ENCODE peak calls at places on chromosomes 11 and 22, in seven cellular contexts. One of them, this sample, is unnamed.

GRCh38 chr22:50621491-50621880 is 6.5 kb downstream of the ARSA start:
- DNase-seq in HCT116: no peak
- DNase-seq in AG10803: no peak
- DNase-seq in cardiac fibroblast: no peak
- DNase-seq in astrocyte of the spinal cord: no peak
- DNase-seq in psoas muscle: no peak
- DNase-seq in cardiac muscle cell: no peak
- DNase-seq in this sample: no peak

GRCh38 chr11:33157103-33158027 is 3.9 kb downstream of the CSTF3 start:
- DNase-seq in astrocyte of the spinal cord: no peak
- DNase-seq in cardiac fibroblast: peak; percentile 62
- DNase-seq in psoas muscle: no peak
- DNase-seq in cardiac muscle cell: no peak
- DNase-seq in HCT116: no peak
- DNase-seq in AG10803: no peak
- DNase-seq in this sample: no peak

GRCh38 chr22:19783531-19784395 is 23.2 kb downstream of the TBX1 start:
- DNase-seq in astrocyte of the spinal cord: no peak
- DNase-seq in cardiac muscle cell: no peak
- DNase-seq in cardiac fibroblast: no peak
- DNase-seq in HCT116: no peak
- DNase-seq in psoas muscle: peak; percentile 17
- DNase-seq in AG10803: no peak
- DNase-seq in this sample: no peak

GRCh38 chr11:17760102-17761029 is 25.8 kb downstream of the KCNC1 start:
- DNase-seq in psoas muscle: peak; percentile 74
- DNase-seq in AG10803: peak; percentile 22
- DNase-seq in cardiac muscle cell: peak; percentile 55
- DNase-seq in HCT116: peak; percentile 51
- DNase-seq in cardiac fibroblast: peak; percentile 53
- DNase-seq in astrocyte of the spinal cord: peak; percentile 14
- DNase-seq in this sample: no peak

GRCh38 chr22:19970479-19971275 is 29.1 kb upstream of the TXNRD2 start:
- DNase-seq in psoas muscle: peak; percentile 86
- DNase-seq in HCT116: no peak
- DNase-seq in cardiac fibroblast: peak; percentile 64
- DNase-seq in cardiac muscle cell: peak; percentile 72
- DNase-seq in astrocyte of the spinal cord: peak; percentile 58
- DNase-seq in AG10803: peak; percentile 51
- DNase-seq in this sample: peak; percentile 55

GRCh38 chr11:134124660-134125451 is 56.0 kb downstream of the JAM3 start:
- DNase-seq in cardiac muscle cell: peak; percentile 47
- DNase-seq in AG10803: peak; percentile 36
- DNase-seq in astrocyte of the spinal cord: peak; percentile 35
- DNase-seq in HCT116: no peak
- DNase-seq in cardiac fibroblast: peak; percentile 76
- DNase-seq in psoas muscle: peak; percentile 70
- DNase-seq in this sample: peak; percentile 36

GRCh38 chr11:35357893-35358292 is 61.5 kb downstream of the SLC1A2 start:
- DNase-seq in psoas muscle: no peak
- DNase-seq in astrocyte of the spinal cord: peak; percentile 36
- DNase-seq in cardiac fibroblast: peak; percentile 40
- DNase-seq in cardiac muscle cell: no peak
- DNase-seq in HCT116: no peak
- DNase-seq in AG10803: no peak
- DNase-seq in this sample: no peak

GRCh38 chr11:79456501-79456900 is 15.7 kb upstream of the TENM4 start:
- DNase-seq in HCT116: no peak
- DNase-seq in psoas muscle: no peak
- DNase-seq in cardiac fibroblast: no peak
- DNase-seq in astrocyte of the spinal cord: no peak
- DNase-seq in cardiac muscle cell: no peak
- DNase-seq in AG10803: no peak
- DNase-seq in this sample: no peak

GRCh38 chr22:30720263-30720837 is 25.7 kb downstream of the OSBP2 start:
- DNase-seq in HCT116: no peak
- DNase-seq in cardiac fibroblast: no peak
- DNase-seq in AG10803: no peak
- DNase-seq in astrocyte of the spinal cord: no peak
- DNase-seq in cardiac muscle cell: no peak
- DNase-seq in psoas muscle: no peak
- DNase-seq in this sample: no peak

GRCh38 chr22:31272522-31273446 is 19.5 kb downstream of the PIK3IP1 start:
- DNase-seq in HCT116: peak; percentile 32
- DNase-seq in psoas muscle: no peak
- DNase-seq in cardiac muscle cell: peak; percentile 75
- DNase-seq in cardiac fibroblast: peak; percentile 80
- DNase-seq in astrocyte of the spinal cord: peak; percentile 57
- DNase-seq in AG10803: peak; percentile 64
- DNase-seq in this sample: peak; percentile 43

GRCh38 chr11:110892741-110893285 is 180.6 kb upstream of the ARHGAP20 start:
- DNase-seq in AG10803: no peak
- DNase-seq in HCT116: no peak
- DNase-seq in cardiac muscle cell: peak; percentile 27
- DNase-seq in cardiac fibroblast: peak; percentile 26
- DNase-seq in astrocyte of the spinal cord: no peak
- DNase-seq in psoas muscle: no peak
- DNase-seq in this sample: no peak
- H3K4me3 ChIP-seq in AG10803: no peak overlapping the region
- H3K4me3 ChIP-seq in HCT116: no peak overlapping the region
- H3K4me3 ChIP-seq in cardiac muscle cell: no peak overlapping the region
- H3K4me3 ChIP-seq in cardiac fibroblast: no peak overlapping the region
- H3K4me3 ChIP-seq in astrocyte of the spinal cord: no peak overlapping the region
- H3K4me3 ChIP-seq in psoas muscle: no peak overlapping the region
- H3K4me3 ChIP-seq in this sample: no peak overlapping the region

DNA sequence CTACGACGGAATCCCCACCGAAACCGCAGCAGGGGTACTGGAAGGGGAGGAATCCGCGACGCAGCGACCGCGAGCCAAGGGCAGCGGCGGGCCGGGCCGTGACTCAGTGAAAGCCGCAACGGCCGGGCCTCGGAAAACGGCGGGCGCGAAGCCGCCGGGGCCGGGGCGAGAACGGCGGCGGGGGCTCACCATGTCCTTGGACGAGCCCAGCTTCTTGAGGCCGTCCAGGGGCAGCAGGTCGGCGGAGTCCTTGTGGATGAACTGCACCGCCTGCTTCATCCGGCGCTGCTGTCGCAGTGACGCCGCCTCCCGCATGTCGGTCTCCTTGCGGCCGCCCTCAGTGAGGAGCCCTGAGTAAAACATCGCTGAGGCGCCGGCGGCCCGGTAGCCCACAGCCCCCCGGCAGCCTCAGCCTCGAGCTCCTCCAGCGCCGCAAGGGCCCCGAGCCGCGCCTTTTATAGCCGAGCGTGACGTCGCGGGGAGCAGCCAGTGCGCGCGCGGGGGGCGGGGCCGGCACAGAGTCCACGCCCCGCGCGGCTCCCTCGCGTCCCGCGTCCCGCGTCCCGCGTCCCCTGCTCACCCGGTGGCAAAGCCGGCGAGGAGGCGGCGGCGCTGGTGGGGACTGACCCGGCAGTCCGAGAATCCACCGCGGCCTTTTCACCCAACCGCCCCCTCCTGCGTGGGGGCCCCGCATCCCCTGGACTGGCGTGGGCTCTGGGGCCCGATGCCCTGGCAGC is at the start of gene NRIP3:
- DNase-seq in HCT116: no peak
- DNase-seq in psoas muscle: peak; percentile 81
- DNase-seq in cardiac muscle cell: peak; percentile 66
- DNase-seq in astrocyte of the spinal cord: peak; percentile 58
- DNase-seq in AG10803: peak; percentile 58
- DNase-seq in cardiac fibroblast: peak; percentile 46
- DNase-seq in this sample: peak; percentile 29
- H3K4me3 ChIP-seq in HCT116: no peak within 1 kb of the TSS
- H3K4me3 ChIP-seq in psoas muscle: peak within 1 kb of the TSS; percentile 57
- H3K4me3 ChIP-seq in cardiac muscle cell: peak within 1 kb of the TSS; percentile 25
- H3K4me3 ChIP-seq in astrocyte of the spinal cord: peak within 1 kb of the TSS; percentile 48
- H3K4me3 ChIP-seq in AG10803: peak within 1 kb of the TSS; percentile 62
- H3K4me3 ChIP-seq in cardiac fibroblast: peak within 1 kb of the TSS; percentile 44
- H3K4me3 ChIP-seq in this sample: peak within 1 kb of the TSS; percentile 66

DNA sequence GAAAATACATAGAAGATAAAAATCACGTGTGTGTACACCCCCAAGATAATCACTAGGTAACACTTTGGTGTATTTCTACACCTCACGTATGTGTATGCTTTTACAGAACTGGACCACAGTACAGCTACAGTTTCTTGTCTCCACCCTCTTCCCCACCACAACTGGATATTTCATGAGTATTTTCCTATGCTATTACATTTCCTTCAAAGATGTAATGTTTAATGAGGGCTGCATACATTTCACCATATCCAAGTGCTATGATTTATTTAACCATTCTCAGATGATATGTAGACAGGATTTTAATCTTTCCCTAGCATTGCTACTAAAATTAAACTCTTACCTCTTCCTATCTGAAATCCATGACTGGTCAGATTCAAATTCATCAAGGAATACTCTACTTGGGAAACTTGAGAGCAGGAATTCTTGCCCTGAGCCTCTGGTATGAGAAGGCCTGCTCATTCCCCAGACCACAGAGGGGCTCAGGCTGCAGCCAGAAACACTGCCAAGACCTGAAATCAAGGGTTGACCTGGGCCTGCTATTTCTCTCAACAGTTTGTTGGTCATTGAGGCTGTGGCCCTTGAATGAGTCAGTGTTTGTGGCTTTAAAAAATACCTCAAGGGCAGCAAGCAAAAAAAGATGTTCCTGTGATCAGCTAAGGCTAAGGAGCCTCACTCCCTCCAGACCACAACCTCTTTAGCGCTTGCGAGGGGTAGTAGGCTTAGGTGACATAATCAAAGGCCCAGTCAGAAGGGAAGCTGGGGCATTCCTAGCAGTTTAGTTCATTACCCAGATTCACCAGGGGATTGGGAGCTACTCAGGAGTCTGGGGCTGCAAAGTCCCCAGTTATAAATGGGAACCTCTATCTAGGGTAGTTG is 55.5 kb downstream of the ABTB2 start:
- DNase-seq in HCT116: peak; percentile 57
- DNase-seq in psoas muscle: no peak
- DNase-seq in cardiac fibroblast: peak; percentile 82
- DNase-seq in astrocyte of the spinal cord: peak; percentile 98
- DNase-seq in cardiac muscle cell: peak; percentile 89
- DNase-seq in AG10803: peak; percentile 98
- DNase-seq in this sample: no peak
- H3K4me3 ChIP-seq in HCT116: no peak overlapping the region
- H3K4me3 ChIP-seq in psoas muscle: no peak overlapping the region
- H3K4me3 ChIP-seq in cardiac fibroblast: no peak overlapping the region
- H3K4me3 ChIP-seq in astrocyte of the spinal cord: no peak overlapping the region
- H3K4me3 ChIP-seq in cardiac muscle cell: no peak overlapping the region
- H3K4me3 ChIP-seq in AG10803: no peak overlapping the region
- H3K4me3 ChIP-seq in this sample: no peak overlapping the region

GRCh38 chr11:76284161-76284560 is 77.9 kb upstream of the WNT11 start:
- DNase-seq in astrocyte of the spinal cord: no peak
- DNase-seq in cardiac muscle cell: no peak
- DNase-seq in cardiac fibroblast: no peak
- DNase-seq in AG10803: no peak
- DNase-seq in psoas muscle: no peak
- DNase-seq in HCT116: no peak
- DNase-seq in this sample: no peak

GRCh38 chr11:76281558-76281906 is 75.2 kb upstream of the WNT11 start:
- DNase-seq in psoas muscle: no peak
- DNase-seq in AG10803: no peak
- DNase-seq in cardiac muscle cell: no peak
- DNase-seq in cardiac fibroblast: no peak
- DNase-seq in HCT116: no peak
- DNase-seq in astrocyte of the spinal cord: no peak
- DNase-seq in this sample: no peak

GRCh38 chr11:76282786-76283185 is 76.5 kb upstream of the WNT11 start:
- DNase-seq in HCT116: no peak
- DNase-seq in cardiac fibroblast: no peak
- DNase-seq in AG10803: no peak
- DNase-seq in cardiac muscle cell: no peak
- DNase-seq in psoas muscle: no peak
- DNase-seq in astrocyte of the spinal cord: no peak
- DNase-seq in this sample: no peak

GRCh38 chr11:76282106-76282630 is 75.9 kb upstream of the WNT11 start:
- DNase-seq in AG10803: no peak
- DNase-seq in cardiac muscle cell: no peak
- DNase-seq in astrocyte of the spinal cord: no peak
- DNase-seq in HCT116: no peak
- DNase-seq in psoas muscle: no peak
- DNase-seq in cardiac fibroblast: no peak
- DNase-seq in this sample: no peak

DNA sequence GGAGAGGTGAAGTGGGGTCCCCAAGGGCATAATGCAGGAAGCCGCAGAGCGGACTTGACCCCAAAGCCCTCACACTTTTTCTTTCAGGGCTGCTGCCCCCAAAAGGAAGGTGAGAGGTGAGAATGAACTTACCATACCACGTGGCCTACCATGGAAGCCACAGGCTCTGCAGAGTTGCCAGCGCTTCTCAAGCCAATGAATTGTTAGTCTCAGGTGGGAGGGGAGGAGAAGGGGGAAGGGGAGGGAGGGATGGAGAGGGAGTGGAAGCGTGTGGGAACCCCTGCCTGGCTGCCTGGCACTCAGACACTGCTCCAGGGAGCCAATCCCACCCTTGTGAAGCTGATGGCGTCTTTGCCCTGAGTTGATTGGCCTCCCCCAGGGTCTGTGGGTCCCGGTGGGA is 76.9 kb upstream of the WNT11 start:
- DNase-seq in HCT116: no peak
- DNase-seq in cardiac fibroblast: no peak
- DNase-seq in psoas muscle: no peak
- DNase-seq in astrocyte of the spinal cord: no peak
- DNase-seq in AG10803: no peak
- DNase-seq in cardiac muscle cell: no peak
- DNase-seq in this sample: no peak
- H3K4me3 ChIP-seq in HCT116: no peak overlapping the region
- H3K4me3 ChIP-seq in cardiac fibroblast: no peak overlapping the region
- H3K4me3 ChIP-seq in psoas muscle: no peak overlapping the region
- H3K4me3 ChIP-seq in astrocyte of the spinal cord: no peak overlapping the region
- H3K4me3 ChIP-seq in AG10803: no peak overlapping the region
- H3K4me3 ChIP-seq in cardiac muscle cell: no peak overlapping the region
- H3K4me3 ChIP-seq in this sample: no peak overlapping the region

This sample was measured in gastrocnemius medialis.